ENCODE peak calls at places on chromosome 1, in four cellular contexts. One of them, this sample, is unnamed.

GRCh38 chr1:225896937-225897549 is 8.1 kb upstream of the LEFTY1 start:
- DNase-seq in astrocyte of the spinal cord: no peak
- DNase-seq in PC-3: peak
- DNase-seq in tibial artery: no peak
- DNase-seq in this sample: peak

GRCh38 chr1:105260018-105260417 is 1510.3 kb downstream of the AMY1C start:
- DNase-seq in astrocyte of the spinal cord: no peak
- DNase-seq in PC-3: no peak
- DNase-seq in tibial artery: no peak
- DNase-seq in this sample: no peak

GRCh38 chr1:62175568-62176179 is 19.0 kb upstream of the L1TD1 start:
- DNase-seq in astrocyte of the spinal cord: peak
- DNase-seq in PC-3: peak
- DNase-seq in tibial artery: no peak
- DNase-seq in this sample: peak

GRCh38 chr1:113677250-113678158 is 81.8 kb downstream of the PHTF1 start:
- DNase-seq in astrocyte of the spinal cord: peak
- DNase-seq in PC-3: peak
- DNase-seq in tibial artery: no peak
- DNase-seq in this sample: peak

GRCh38 chr1:100415217-100415778 is 63.0 kb downstream of the CDC14A start:
- DNase-seq in astrocyte of the spinal cord: no peak
- DNase-seq in PC-3: peak
- DNase-seq in tibial artery: no peak
- DNase-seq in this sample: no peak

GRCh38 chr1:107953551-107953950 is 11.4 kb downstream of the VAV3 start:
- DNase-seq in astrocyte of the spinal cord: no peak
- DNase-seq in PC-3: no peak
- DNase-seq in tibial artery: no peak
- DNase-seq in this sample: no peak

GRCh38 chr1:226870026-226870322 is 442 bp upstream of the PSEN2 start:
- DNase-seq in astrocyte of the spinal cord: peak
- DNase-seq in PC-3: no peak
- DNase-seq in tibial artery: no peak
- DNase-seq in this sample: no peak

GRCh38 chr1:53725238-53725689 is 13.7 kb downstream of the GLIS1 start:
- DNase-seq in astrocyte of the spinal cord: peak
- DNase-seq in PC-3: peak
- DNase-seq in tibial artery: no peak
- DNase-seq in this sample: peak

GRCh38 chr1:119887428-119887827 is 8.9 kb downstream of the ADAM30 start:
- DNase-seq in astrocyte of the spinal cord: no peak
- DNase-seq in PC-3: no peak
- DNase-seq in tibial artery: no peak
- DNase-seq in this sample: no peak

GRCh38 chr1:27655151-27655929 is 16.7 kb downstream of the IFI6 start:
- DNase-seq in astrocyte of the spinal cord: no peak
- DNase-seq in PC-3: no peak
- DNase-seq in tibial artery: no peak
- DNase-seq in this sample: no peak

GRCh38 chr1:89999628-90000027 is 4.7 kb downstream of the ZNF326 start:
- DNase-seq in astrocyte of the spinal cord: no peak
- DNase-seq in PC-3: no peak
- DNase-seq in tibial artery: no peak
- DNase-seq in this sample: no peak

GRCh38 chr1:201711811-201712210 is 117.1 kb upstream of the IPO9 start:
- DNase-seq in astrocyte of the spinal cord: no peak
- DNase-seq in PC-3: no peak
- DNase-seq in tibial artery: peak
- DNase-seq in this sample: peak

GRCh38 chr1:58991305-58991704 is 207.5 kb upstream of the JUN start:
- DNase-seq in astrocyte of the spinal cord: no peak
- DNase-seq in PC-3: no peak
- DNase-seq in tibial artery: no peak
- DNase-seq in this sample: no peak

GRCh38 chr1:9249534-9250335 is 15.2 kb downstream of the H6PD start:
- DNase-seq in astrocyte of the spinal cord: no peak
- DNase-seq in PC-3: peak
- DNase-seq in tibial artery: no peak
- DNase-seq in this sample: peak

GRCh38 chr1:43653339-43653738 is 3.4 kb downstream of the KDM4A start:
- DNase-seq in astrocyte of the spinal cord: peak
- DNase-seq in PC-3: peak
- DNase-seq in tibial artery: no peak
- DNase-seq in this sample: peak

GRCh38 chr1:32221581-32221979 is 573 bp downstream of the TMEM234 start:
- DNase-seq in astrocyte of the spinal cord: no peak
- DNase-seq in PC-3: no peak
- DNase-seq in tibial artery: no peak
- DNase-seq in this sample: no peak

GRCh38 chr1:147169171-147169570 is 3.1 kb downstream of the PRKAB2 start:
- DNase-seq in astrocyte of the spinal cord: no peak
- DNase-seq in PC-3: no peak
- DNase-seq in tibial artery: no peak
- DNase-seq in this sample: peak

GRCh38 chr1:147168626-147169058 is 3.6 kb downstream of the PRKAB2 start:
- DNase-seq in astrocyte of the spinal cord: peak
- DNase-seq in PC-3: peak
- DNase-seq in tibial artery: no peak
- DNase-seq in this sample: peak

GRCh38 chr1:147172168-147173016 is at the start of gene PRKAB2:
- DNase-seq in astrocyte of the spinal cord: peak
- DNase-seq in PC-3: peak
- DNase-seq in tibial artery: peak
- DNase-seq in this sample: peak

GRCh38 chr1:147171399-147172167 is 687 bp downstream of the PRKAB2 start:
- DNase-seq in astrocyte of the spinal cord: no peak
- DNase-seq in PC-3: peak
- DNase-seq in tibial artery: no peak
- DNase-seq in this sample: no peak

GRCh38 chr1:147169840-147170674 is 2.2 kb downstream of the PRKAB2 start:
- DNase-seq in astrocyte of the spinal cord: no peak
- DNase-seq in PC-3: peak
- DNase-seq in tibial artery: no peak
- DNase-seq in this sample: no peak
- H3K4me3 ChIP-seq in astrocyte of the spinal cord: peak
- H3K4me3 ChIP-seq in PC-3: peak
- H3K4me3 ChIP-seq in tibial artery: peak
- H3K4me3 ChIP-seq in this sample: peak

GRCh38 chr1:207049974-207050391 is 1.0 kb downstream of the YOD1 start:
- DNase-seq in astrocyte of the spinal cord: peak
- DNase-seq in PC-3: peak
- DNase-seq in tibial artery: no peak
- DNase-seq in this sample: peak

GRCh38 chr1:207051615-207051943 is 571 bp upstream of the YOD1 start:
- DNase-seq in astrocyte of the spinal cord: no peak
- DNase-seq in PC-3: no peak
- DNase-seq in tibial artery: no peak
- DNase-seq in this sample: no peak

GRCh38 chr1:207050768-207051614 is at the start of gene YOD1:
- DNase-seq in astrocyte of the spinal cord: peak
- DNase-seq in PC-3: peak
- DNase-seq in tibial artery: peak
- DNase-seq in this sample: peak

GRCh38 chr1:207049514-207049913 is 1.5 kb downstream of the YOD1 start:
- DNase-seq in astrocyte of the spinal cord: no peak
- DNase-seq in PC-3: no peak
- DNase-seq in tibial artery: no peak
- DNase-seq in this sample: no peak

DNA sequence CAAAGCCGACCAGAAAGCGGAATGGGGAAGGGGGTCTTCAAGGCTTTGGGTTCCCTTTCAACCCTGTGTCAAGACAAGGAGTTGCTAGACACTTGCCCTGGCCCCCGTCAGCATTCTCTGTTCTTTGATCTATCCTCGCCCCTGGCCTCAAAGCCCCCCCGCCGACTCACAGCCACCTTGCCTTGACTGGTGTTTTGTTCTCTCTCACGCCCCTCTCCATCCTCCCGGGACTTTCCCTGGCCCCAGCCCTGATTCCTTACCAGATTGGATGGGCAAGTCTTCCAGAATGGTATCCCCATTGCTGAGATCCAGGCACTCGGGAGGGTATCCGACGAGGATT is 610 bp downstream of the YOD1 start:
- DNase-seq in astrocyte of the spinal cord: no peak
- DNase-seq in PC-3: no peak
- DNase-seq in tibial artery: no peak
- DNase-seq in this sample: peak
- TF ChIP-seq CTCF in astrocyte of the spinal cord: no peak
- TF ChIP-seq CTCF in PC-3: no peak
- TF ChIP-seq CTCF in tibial artery: no peak
- TF ChIP-seq CTCF in this sample: peak

GRCh38 chr1:63289135-63289534 is 33.2 kb upstream of the FOXD3 start:
- DNase-seq in astrocyte of the spinal cord: no peak
- DNase-seq in PC-3: no peak
- DNase-seq in tibial artery: no peak
- DNase-seq in this sample: no peak

GRCh38 chr1:63299387-63299786 is 23.0 kb upstream of the FOXD3 start:
- DNase-seq in astrocyte of the spinal cord: no peak
- DNase-seq in PC-3: no peak
- DNase-seq in tibial artery: no peak
- DNase-seq in this sample: no peak

DNA sequence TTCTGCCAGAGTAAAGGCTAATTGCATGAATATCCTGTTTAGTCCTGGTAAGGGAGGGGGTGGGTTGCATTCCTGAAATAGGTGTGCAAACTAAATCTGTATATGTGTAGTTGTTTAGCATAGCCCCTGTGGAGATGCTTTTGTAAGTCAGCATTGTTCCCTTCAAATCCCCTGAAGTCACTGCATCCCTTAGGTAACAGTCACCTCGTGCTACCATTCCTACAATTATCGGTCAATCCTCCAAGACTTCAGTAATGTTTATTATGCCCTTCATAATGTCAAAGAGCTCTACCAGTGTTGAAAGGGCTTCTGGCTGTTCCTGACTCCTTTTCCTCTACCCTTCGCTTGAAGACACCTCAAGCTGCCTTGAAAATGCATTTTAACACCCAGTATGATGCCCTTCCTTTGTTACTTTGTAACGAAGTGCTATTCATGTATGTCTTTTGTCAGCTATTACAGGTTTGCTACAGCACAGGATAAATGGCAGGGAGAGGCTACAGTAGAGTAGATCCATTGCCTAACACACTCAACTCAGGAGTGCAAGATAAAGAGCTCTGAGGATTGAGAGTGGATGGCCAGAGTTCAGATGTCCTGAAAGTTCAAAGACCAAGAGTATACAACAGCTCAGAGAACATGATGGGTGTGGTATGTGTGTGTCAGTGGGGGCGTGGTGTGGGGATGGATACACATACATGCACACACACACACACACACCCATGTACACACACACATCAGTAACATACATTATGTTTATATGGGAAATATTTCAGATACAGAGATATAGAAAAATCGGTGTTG is 27.4 kb upstream of the FOXD3 start:
- DNase-seq in astrocyte of the spinal cord: no peak
- DNase-seq in PC-3: no peak
- DNase-seq in tibial artery: no peak
- DNase-seq in this sample: no peak
- H3K4me3 ChIP-seq in astrocyte of the spinal cord: no peak
- H3K4me3 ChIP-seq in PC-3: no peak
- H3K4me3 ChIP-seq in tibial artery: no peak
- H3K4me3 ChIP-seq in this sample: no peak

GRCh38 chr1:152182431-152182830 is 23.4 kb upstream of the RPTN start:
- DNase-seq in astrocyte of the spinal cord: peak
- DNase-seq in PC-3: peak
- DNase-seq in tibial artery: no peak
- DNase-seq in this sample: peak
- TF ChIP-seq CTCF in astrocyte of the spinal cord: peak
- TF ChIP-seq CTCF in PC-3: peak
- TF ChIP-seq CTCF in tibial artery: peak
- TF ChIP-seq CTCF in this sample: peak

GRCh38 chr1:55038974-55039341 is 390 bp upstream of the PCSK9 start:
- DNase-seq in astrocyte of the spinal cord: no peak
- DNase-seq in PC-3: no peak
- DNase-seq in tibial artery: no peak
- DNase-seq in this sample: no peak
- H3K4me3 ChIP-seq in astrocyte of the spinal cord: no peak
- H3K4me3 ChIP-seq in PC-3: peak
- H3K4me3 ChIP-seq in tibial artery: no peak
- H3K4me3 ChIP-seq in this sample: peak